ENCODE peak calls at places on chromosomes 16 and 17, in five cellular contexts. A, R, N, F and H are unnamed samples.
A peak's percentile ranks its signal among the peaks of the same experiment; 100 is the strongest.

GRCh38 chr16:88382491-88383400 is at the start of gene ZNF469:
- DNase-seq in A (no peak), R (no peak), N (no peak), F (no peak), H (no peak)

GRCh38 chr16:84724619-84725307 is 25.0 kb downstream of the USP10 start:
- DNase-seq in A (no peak), R (no peak), N (no peak), F (no peak), H (peak; percentile 58)

GRCh38 chr17:7020894-7021664 is 1.8 kb upstream of the BCL6B start:
- DNase-seq in A (no peak), R (no peak), N (no peak), F (no peak), H (no peak)

GRCh38 chr17:40564883-40565744 is at the start of gene CCR7:
- DNase-seq in A (no peak), R (no peak), N (no peak), F (no peak), H (peak; percentile 73)

GRCh38 chr17:50210249-50211225 is 9.1 kb upstream of the COL1A1 start:
- DNase-seq in A (no peak), R (no peak), N (peak; percentile 81), F (peak; percentile 77), H (peak; percentile 73)

GRCh38 chr17:43651621-43652480 is 9.9 kb downstream of the MEOX1 start:
- DNase-seq in A (no peak), R (no peak), N (no peak), F (no peak), H (no peak)

GRCh38 chr16:1097800-1098199 is 1.8 kb upstream of the C1QTNF8 start:
- DNase-seq in A (no peak), R (no peak), N (no peak), F (no peak), H (no peak)

GRCh38 chr16:80055831-80056230 is 455.3 kb upstream of the MAF start:
- DNase-seq in A (no peak), R (no peak), N (no peak), F (no peak), H (no peak)

GRCh38 chr17:31329221-31329620 is 7.8 kb upstream of the EVI2A start:
- DNase-seq in A (no peak), R (no peak), N (no peak), F (no peak), H (no peak)

GRCh38 chr17:68346448-68346847 is 55.2 kb downstream of the ARSG start:
- DNase-seq in A (no peak), R (peak; percentile 24), N (no peak), F (no peak), H (no peak)

GRCh38 chr17:75878174-75878998 is at the start of gene TRIM47:
- DNase-seq in A (no peak), R (no peak), N (no peak), F (peak; percentile 83), H (peak; percentile 91)

GRCh38 chr16:27431773-27432599 is 30.0 kb downstream of the IL21R start:
- DNase-seq in A (no peak), R (no peak), N (no peak), F (no peak), H (no peak)

GRCh38 chr17:27342059-27342458 is 48.1 kb downstream of the WSB1 start:
- DNase-seq in A (no peak), R (no peak), N (no peak), F (no peak), H (no peak)

GRCh38 chr17:41329279-41329925 is 13.9 kb upstream of the KRTAP17-1 start:
- DNase-seq in A (peak; percentile 40), R (no peak), N (peak; percentile 27), F (peak; percentile 52), H (peak; percentile 39)

GRCh38 chr17:78951967-78952551 is 26.9 kb upstream of the TIMP2 start:
- DNase-seq in A (no peak), R (no peak), N (no peak), F (peak; percentile 30), H (no peak)

GRCh38 chr16:24102120-24102740 is 153.9 kb upstream of the CACNG3 start:
- DNase-seq in A (no peak), R (no peak), N (no peak), F (no peak), H (peak; percentile 41)

GRCh38 chr17:70072900-70073299 is 2.1 kb upstream of the KCNJ16 start:
- DNase-seq in A (no peak), R (no peak), N (no peak), F (no peak), H (no peak)

GRCh38 chr17:48544356-48545021 is 420 bp downstream of the HOXB2 start:
- DNase-seq in A (no peak), R (no peak), N (no peak), F (no peak), H (peak; percentile 66)

GRCh38 chr17:549197-550040 is 165.2 kb downstream of the VPS53 start:
- DNase-seq in A (no peak), R (no peak), N (no peak), F (no peak), H (no peak)

GRCh38 chr16:69188716-69189115 is 1.8 kb downstream of the SNTB2 start:
- DNase-seq in A (no peak), R (no peak), N (no peak), F (no peak), H (no peak)

GRCh38 chr16:69190046-69190588 is 3.2 kb downstream of the SNTB2 start:
- DNase-seq in A (no peak), R (no peak), N (no peak), F (no peak), H (no peak)

GRCh38 chr16:69187387-69187890 is 475 bp downstream of the SNTB2 start:
- DNase-seq in A (no peak), R (no peak), N (no peak), F (no peak), H (peak; percentile 71)

GRCh38 chr16:69186642-69187386 is at the start of gene SNTB2:
- DNase-seq in A (peak; percentile 70), R (peak; percentile 95), N (peak; percentile 70), F (peak; percentile 92), H (peak; percentile 95)

GRCh38 chr16:69187891-69188451 is 1.0 kb downstream of the SNTB2 start:
- DNase-seq in A (no peak), R (no peak), N (no peak), F (peak; percentile 14), H (peak; percentile 40)
- TF ChIP-seq MAX in A (peak; percentile 16), R (no peak), N (no peak), F (no peak), H (no peak)

GRCh38 chr17:2388020-2388704 is 12.7 kb downstream of the MNT start:
- DNase-seq in A (no peak), R (no peak), N (no peak), F (no peak), H (no peak)
- TF ChIP-seq ZNF274 in A (no peak), R (no peak), N (no peak), F (no peak), H (no peak)

GRCh38 chr17:17915183-17915582 is 57.0 kb downstream of the TOM1L2 start:
- DNase-seq in A (no peak), R (no peak), N (no peak), F (no peak), H (no peak)

GRCh38 chr17:17917394-17917793 is 54.8 kb downstream of the TOM1L2 start:
- DNase-seq in A (no peak), R (no peak), N (no peak), F (no peak), H (no peak)

GRCh38 chr17:17911003-17911613 is 61.1 kb downstream of the TOM1L2 start:
- DNase-seq in A (no peak), R (no peak), N (no peak), F (no peak), H (no peak)

GRCh38 chr17:17910060-17910459 is 62.1 kb downstream of the TOM1L2 start:
- DNase-seq in A (no peak), R (no peak), N (no peak), F (no peak), H (no peak)

GRCh38 chr17:17913695-17914332 is 58.4 kb downstream of the TOM1L2 start:
- DNase-seq in A (peak; percentile 82), R (no peak), N (peak; percentile 62), F (peak; percentile 66), H (peak; percentile 87)
- TF ChIP-seq MAX in A (peak; percentile 67), R (no peak), N (no peak), F (no peak), H (peak; percentile 52)

GRCh38 chr17:30323895-30324319 is 9.9 kb downstream of the TMIGD1 start:
- DNase-seq in A (peak; percentile 35), R (no peak), N (no peak), F (no peak), H (no peak)
- TF ChIP-seq ZNF274 in A (no peak), R (no peak), N (no peak), F (no peak), H (no peak)

GRCh38 chr17:80347536-80347935 is 67.4 kb upstream of the ENDOV start:
- DNase-seq in A (no peak), R (no peak), N (no peak), F (no peak), H (no peak)
- TF ChIP-seq MAX in A (no peak), R (no peak), N (no peak), F (no peak), H (no peak)